ENCODE peak calls at places on chromosomes 12 and 14, in eight cellular contexts. One of them, this sample, is unnamed.

GRCh38 chr14:100116134-100116533 is 43.3 kb downstream of the DEGS2 start:
- DNase-seq in WERI-Rb-1: no peak
- DNase-seq in AG09309: no peak
- DNase-seq in mammary epithelial cell: no peak
- DNase-seq in mucosa of descending colon: no peak
- DNase-seq in bronchial epithelial cell: no peak
- DNase-seq in CD4-positive, alpha-beta memory T cell: no peak
- DNase-seq in HL-60: no peak
- DNase-seq in this sample: no peak

GRCh38 chr12:123115409-123116111 is 35.3 kb downstream of the PITPNM2 start:
- DNase-seq in WERI-Rb-1: no peak
- DNase-seq in AG09309: peak
- DNase-seq in mammary epithelial cell: peak
- DNase-seq in mucosa of descending colon: no peak
- DNase-seq in bronchial epithelial cell: no peak
- DNase-seq in CD4-positive, alpha-beta memory T cell: peak
- DNase-seq in HL-60: no peak
- DNase-seq in this sample: no peak

GRCh38 chr12:20369164-20370000 is 1.0 kb downstream of the PDE3A start:
- DNase-seq in WERI-Rb-1: peak
- DNase-seq in AG09309: no peak
- DNase-seq in mammary epithelial cell: peak
- DNase-seq in mucosa of descending colon: peak
- DNase-seq in bronchial epithelial cell: no peak
- DNase-seq in CD4-positive, alpha-beta memory T cell: no peak
- DNase-seq in HL-60: peak
- DNase-seq in this sample: no peak

GRCh38 chr14:43480961-43481360 is 1026.1 kb downstream of the FSCB start:
- DNase-seq in WERI-Rb-1: no peak
- DNase-seq in AG09309: no peak
- DNase-seq in mammary epithelial cell: no peak
- DNase-seq in mucosa of descending colon: no peak
- DNase-seq in bronchial epithelial cell: no peak
- DNase-seq in CD4-positive, alpha-beta memory T cell: no peak
- DNase-seq in HL-60: no peak
- DNase-seq in this sample: no peak

GRCh38 chr14:101932668-101933067 is 31.7 kb upstream of the DYNC1H1 start:
- DNase-seq in WERI-Rb-1: no peak
- DNase-seq in AG09309: no peak
- DNase-seq in mammary epithelial cell: no peak
- DNase-seq in mucosa of descending colon: no peak
- DNase-seq in bronchial epithelial cell: no peak
- DNase-seq in CD4-positive, alpha-beta memory T cell: no peak
- DNase-seq in HL-60: no peak
- DNase-seq in this sample: no peak

GRCh38 chr14:105602799-105603763 is 76.7 kb downstream of the TMEM121 start:
- DNase-seq in WERI-Rb-1: no peak
- DNase-seq in AG09309: no peak
- DNase-seq in mammary epithelial cell: no peak
- DNase-seq in mucosa of descending colon: peak
- DNase-seq in bronchial epithelial cell: no peak
- DNase-seq in CD4-positive, alpha-beta memory T cell: no peak
- DNase-seq in HL-60: no peak
- DNase-seq in this sample: no peak

GRCh38 chr14:104187121-104187889 is 48.9 kb downstream of the KIF26A start:
- DNase-seq in WERI-Rb-1: no peak
- DNase-seq in AG09309: no peak
- DNase-seq in mammary epithelial cell: no peak
- DNase-seq in mucosa of descending colon: no peak
- DNase-seq in bronchial epithelial cell: no peak
- DNase-seq in CD4-positive, alpha-beta memory T cell: no peak
- DNase-seq in HL-60: no peak
- DNase-seq in this sample: no peak

GRCh38 chr14:94009767-94010166 is 12.7 kb downstream of the CCDC197 start:
- DNase-seq in WERI-Rb-1: no peak
- DNase-seq in AG09309: no peak
- DNase-seq in mammary epithelial cell: peak
- DNase-seq in mucosa of descending colon: no peak
- DNase-seq in bronchial epithelial cell: peak
- DNase-seq in CD4-positive, alpha-beta memory T cell: no peak
- DNase-seq in HL-60: no peak
- DNase-seq in this sample: no peak

GRCh38 chr12:27213304-27213703 is 30.8 kb upstream of the STK38L start:
- DNase-seq in WERI-Rb-1: no peak
- DNase-seq in AG09309: no peak
- DNase-seq in mammary epithelial cell: no peak
- DNase-seq in mucosa of descending colon: no peak
- DNase-seq in bronchial epithelial cell: no peak
- DNase-seq in CD4-positive, alpha-beta memory T cell: no peak
- DNase-seq in HL-60: no peak
- DNase-seq in this sample: no peak

GRCh38 chr12:27277846-27278260 is 33.8 kb downstream of the STK38L start:
- DNase-seq in WERI-Rb-1: peak
- DNase-seq in AG09309: peak
- DNase-seq in mammary epithelial cell: peak
- DNase-seq in mucosa of descending colon: no peak
- DNase-seq in bronchial epithelial cell: peak
- DNase-seq in CD4-positive, alpha-beta memory T cell: no peak
- DNase-seq in HL-60: no peak
- DNase-seq in this sample: no peak

GRCh38 chr12:95164656-95165055 is 52.6 kb downstream of the FGD6 start:
- DNase-seq in WERI-Rb-1: no peak
- DNase-seq in AG09309: no peak
- DNase-seq in mammary epithelial cell: no peak
- DNase-seq in mucosa of descending colon: no peak
- DNase-seq in bronchial epithelial cell: no peak
- DNase-seq in CD4-positive, alpha-beta memory T cell: no peak
- DNase-seq in HL-60: no peak
- DNase-seq in this sample: no peak

GRCh38 chr12:55931780-55932545 is 1.0 kb downstream of the DGKA start:
- DNase-seq in WERI-Rb-1: peak
- DNase-seq in AG09309: no peak
- DNase-seq in mammary epithelial cell: no peak
- DNase-seq in mucosa of descending colon: peak
- DNase-seq in bronchial epithelial cell: peak
- DNase-seq in CD4-positive, alpha-beta memory T cell: no peak
- DNase-seq in HL-60: peak
- DNase-seq in this sample: no peak

GRCh38 chr14:90848944-90849731 is 32.9 kb upstream of the TTC7B start:
- DNase-seq in WERI-Rb-1: no peak
- DNase-seq in AG09309: no peak
- DNase-seq in mammary epithelial cell: no peak
- DNase-seq in mucosa of descending colon: no peak
- DNase-seq in bronchial epithelial cell: peak
- DNase-seq in CD4-positive, alpha-beta memory T cell: no peak
- DNase-seq in HL-60: no peak
- DNase-seq in this sample: no peak

GRCh38 chr12:121773011-121773777 is 20.3 kb downstream of the RHOF start:
- DNase-seq in WERI-Rb-1: peak
- DNase-seq in AG09309: no peak
- DNase-seq in mammary epithelial cell: peak
- DNase-seq in mucosa of descending colon: peak
- DNase-seq in bronchial epithelial cell: peak
- DNase-seq in CD4-positive, alpha-beta memory T cell: peak
- DNase-seq in HL-60: peak
- DNase-seq in this sample: peak

GRCh38 chr12:92224685-92225331 is 79.2 kb upstream of the BTG1 start:
- DNase-seq in WERI-Rb-1: no peak
- DNase-seq in AG09309: no peak
- DNase-seq in mammary epithelial cell: peak
- DNase-seq in mucosa of descending colon: no peak
- DNase-seq in bronchial epithelial cell: peak
- DNase-seq in CD4-positive, alpha-beta memory T cell: no peak
- DNase-seq in HL-60: no peak
- DNase-seq in this sample: no peak

GRCh38 chr12:3964404-3964803 is 91.2 kb upstream of the PARP11 start:
- DNase-seq in WERI-Rb-1: peak
- DNase-seq in AG09309: no peak
- DNase-seq in mammary epithelial cell: no peak
- DNase-seq in mucosa of descending colon: no peak
- DNase-seq in bronchial epithelial cell: no peak
- DNase-seq in CD4-positive, alpha-beta memory T cell: no peak
- DNase-seq in HL-60: peak
- DNase-seq in this sample: no peak

GRCh38 chr12:795305-795704 is 42.9 kb downstream of the WNK1 start:
- DNase-seq in WERI-Rb-1: no peak
- DNase-seq in AG09309: no peak
- DNase-seq in mammary epithelial cell: no peak
- DNase-seq in mucosa of descending colon: no peak
- DNase-seq in bronchial epithelial cell: no peak
- DNase-seq in CD4-positive, alpha-beta memory T cell: peak
- DNase-seq in HL-60: no peak
- DNase-seq in this sample: peak

DNA sequence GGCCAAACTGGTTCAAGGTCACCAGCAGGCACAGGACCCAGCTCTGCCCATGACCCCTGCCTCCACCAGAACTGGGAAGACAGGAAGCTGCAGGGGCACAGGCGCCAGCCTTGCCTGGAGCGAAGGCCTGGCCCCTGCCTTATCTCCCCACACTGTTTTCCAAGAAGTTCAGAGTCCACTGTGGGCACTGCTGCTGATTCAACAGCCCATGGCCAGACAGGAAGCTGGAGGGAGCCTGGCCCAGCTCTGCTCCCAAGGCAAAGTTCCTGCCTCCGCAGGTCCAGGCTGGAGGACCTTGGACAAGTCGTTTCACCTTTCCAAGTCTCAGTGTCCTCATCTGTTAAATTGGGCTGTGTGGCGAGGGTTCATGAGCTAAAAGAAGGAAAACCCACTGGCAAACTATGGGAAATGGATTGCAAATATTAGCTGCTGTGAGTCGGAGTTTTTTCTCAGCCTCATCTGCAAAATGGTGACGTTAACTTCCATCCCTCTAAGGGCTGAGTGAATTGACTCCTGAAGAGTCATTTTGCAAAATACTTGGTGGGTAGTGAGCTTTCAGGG is 1.2 kb downstream of the PHETA1 start:
- DNase-seq in WERI-Rb-1: no peak
- DNase-seq in AG09309: no peak
- DNase-seq in mammary epithelial cell: no peak
- DNase-seq in mucosa of descending colon: peak
- DNase-seq in bronchial epithelial cell: no peak
- DNase-seq in CD4-positive, alpha-beta memory T cell: no peak
- DNase-seq in HL-60: no peak
- DNase-seq in this sample: no peak
- H3K4me3 ChIP-seq in WERI-Rb-1: peak
- H3K4me3 ChIP-seq in AG09309: peak
- H3K4me3 ChIP-seq in mammary epithelial cell: peak
- H3K4me3 ChIP-seq in mucosa of descending colon: no peak
- H3K4me3 ChIP-seq in bronchial epithelial cell: no peak
- H3K4me3 ChIP-seq in CD4-positive, alpha-beta memory T cell: no peak
- H3K4me3 ChIP-seq in HL-60: no peak
- H3K4me3 ChIP-seq in this sample: peak

GRCh38 chr12:113152196-113152834 is 2.8 kb downstream of the CFAP73 start:
- DNase-seq in WERI-Rb-1: no peak
- DNase-seq in AG09309: no peak
- DNase-seq in mammary epithelial cell: no peak
- DNase-seq in mucosa of descending colon: no peak
- DNase-seq in bronchial epithelial cell: no peak
- DNase-seq in CD4-positive, alpha-beta memory T cell: no peak
- DNase-seq in HL-60: no peak
- DNase-seq in this sample: no peak
- H3K4me3 ChIP-seq in WERI-Rb-1: peak
- H3K4me3 ChIP-seq in AG09309: no peak
- H3K4me3 ChIP-seq in mammary epithelial cell: peak
- H3K4me3 ChIP-seq in mucosa of descending colon: no peak
- H3K4me3 ChIP-seq in bronchial epithelial cell: no peak
- H3K4me3 ChIP-seq in CD4-positive, alpha-beta memory T cell: no peak
- H3K4me3 ChIP-seq in HL-60: peak
- H3K4me3 ChIP-seq in this sample: peak

DNA sequence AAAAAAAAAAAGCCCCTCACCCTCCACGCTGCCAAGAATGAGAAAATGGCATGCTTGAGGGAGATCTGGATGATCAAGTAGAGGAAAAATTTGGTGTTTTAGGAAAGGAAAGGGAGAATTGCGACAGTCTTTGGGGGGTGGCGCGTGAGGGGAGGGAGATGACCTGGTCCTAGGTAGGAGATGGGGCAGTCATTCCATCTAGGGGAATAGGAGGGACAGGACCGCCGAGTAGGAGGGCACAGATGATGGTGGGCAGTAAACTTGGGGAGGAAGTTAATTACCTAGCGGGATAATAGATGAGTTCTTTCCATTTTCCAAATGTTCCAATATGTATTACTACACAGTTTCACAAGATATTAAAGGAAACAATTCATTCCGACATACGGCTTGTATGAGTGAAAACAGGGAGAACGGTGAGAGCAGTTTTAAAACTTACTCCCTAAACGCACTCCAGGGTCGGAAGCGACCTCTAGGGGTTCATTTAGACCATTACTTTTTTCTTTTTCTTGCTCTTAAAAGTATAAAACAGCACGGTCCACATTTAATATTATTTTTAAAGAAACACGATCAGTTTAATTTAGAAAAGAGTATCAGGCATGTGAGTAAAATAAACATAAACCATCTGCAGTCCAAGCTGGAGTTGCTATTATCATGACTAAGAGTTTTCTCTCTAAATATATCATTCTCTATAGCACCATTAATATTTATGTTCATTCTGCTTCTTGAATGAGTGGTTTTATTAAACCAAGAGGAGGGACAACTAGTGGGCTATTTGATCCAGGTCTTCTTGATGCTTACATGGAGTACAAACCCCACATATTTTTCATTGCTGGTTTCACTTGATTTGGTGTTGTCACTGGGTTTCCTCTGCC is 3.0 kb upstream of the FNTB start:
- DNase-seq in WERI-Rb-1: no peak
- DNase-seq in AG09309: no peak
- DNase-seq in mammary epithelial cell: peak
- DNase-seq in mucosa of descending colon: no peak
- DNase-seq in bronchial epithelial cell: peak
- DNase-seq in CD4-positive, alpha-beta memory T cell: peak
- DNase-seq in HL-60: peak
- DNase-seq in this sample: peak
- H3K4me3 ChIP-seq in WERI-Rb-1: no peak
- H3K4me3 ChIP-seq in AG09309: peak
- H3K4me3 ChIP-seq in mammary epithelial cell: peak
- H3K4me3 ChIP-seq in mucosa of descending colon: no peak
- H3K4me3 ChIP-seq in bronchial epithelial cell: no peak
- H3K4me3 ChIP-seq in CD4-positive, alpha-beta memory T cell: no peak
- H3K4me3 ChIP-seq in HL-60: no peak
- H3K4me3 ChIP-seq in this sample: peak

DNA sequence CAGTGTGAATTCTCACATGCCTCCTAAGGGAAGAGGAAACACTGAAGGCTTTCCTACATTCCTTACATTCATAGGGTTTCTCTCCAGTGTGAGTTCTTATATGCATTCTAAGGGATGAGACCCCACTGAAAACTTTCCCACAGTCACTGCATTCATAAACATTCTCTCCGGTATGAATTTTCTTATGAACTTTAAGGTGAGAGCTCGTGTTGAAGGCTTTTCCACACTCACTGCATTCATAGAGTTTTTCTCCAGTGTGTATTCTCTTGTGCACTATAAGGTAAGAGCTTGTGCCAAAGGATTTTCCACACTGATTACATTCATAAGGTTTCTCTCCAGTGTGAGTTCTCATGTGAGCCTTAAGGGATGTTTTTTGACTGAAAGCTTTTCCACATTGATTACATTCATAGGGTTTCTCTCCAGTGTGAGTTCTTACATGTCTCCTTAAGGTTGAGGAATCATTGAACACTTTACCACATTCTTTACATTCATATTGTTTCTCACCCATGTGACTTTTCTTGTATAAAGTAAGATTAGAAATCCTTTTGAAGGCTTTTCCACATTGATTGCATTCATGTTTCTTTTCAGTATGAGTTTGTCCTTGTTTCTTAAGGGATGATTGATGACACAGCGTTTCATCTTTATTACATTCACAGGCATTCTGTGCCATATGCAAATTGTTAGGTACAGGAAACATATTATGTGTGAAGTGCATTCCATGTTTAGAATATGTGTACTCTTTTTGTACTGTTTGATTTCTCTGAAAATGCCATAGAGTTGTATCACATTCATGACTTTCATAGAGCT is 9.5 kb downstream of the ZNF891 start:
- DNase-seq in WERI-Rb-1: no peak
- DNase-seq in AG09309: no peak
- DNase-seq in mammary epithelial cell: no peak
- DNase-seq in mucosa of descending colon: no peak
- DNase-seq in bronchial epithelial cell: peak
- DNase-seq in CD4-positive, alpha-beta memory T cell: no peak
- DNase-seq in HL-60: no peak
- DNase-seq in this sample: no peak
- H3K4me3 ChIP-seq in WERI-Rb-1: no peak
- H3K4me3 ChIP-seq in AG09309: no peak
- H3K4me3 ChIP-seq in mammary epithelial cell: no peak
- H3K4me3 ChIP-seq in mucosa of descending colon: no peak
- H3K4me3 ChIP-seq in bronchial epithelial cell: no peak
- H3K4me3 ChIP-seq in CD4-positive, alpha-beta memory T cell: peak
- H3K4me3 ChIP-seq in HL-60: no peak
- H3K4me3 ChIP-seq in this sample: no peak